ENCODE peak calls at places on chromosomes 2 and 18, in seven cellular contexts. J, R, A, S, I, U and L are unnamed samples.
A peak's percentile ranks its signal among the peaks of the same experiment; 100 is the strongest.

GRCh38 chr2:109268916-109269315 is 139.9 kb downstream of the SH3RF3 start:
- DNase-seq in A (no peak), U (no peak), S (no peak), I (no peak), R (no peak), J (no peak), L (no peak)

GRCh38 chr18:65601775-65602174 is 149.0 kb upstream of the CDH7 start:
- DNase-seq in I (no peak), J (no peak), U (no peak), S (no peak), A (no peak), R (no peak), L (no peak)

GRCh38 chr2:200795044-200795443 is 16.7 kb upstream of the BZW1 start:
- DNase-seq in R (no peak), S (peak; percentile 49), U (peak; percentile 25), A (no peak), J (no peak), I (no peak), L (no peak)

GRCh38 chr2:27123302-27124150 is at the start of gene ABHD1:
- DNase-seq in A (no peak), J (no peak), S (peak; percentile 91), I (no peak), U (peak; percentile 59), R (peak; percentile 94), L (peak; percentile 39)

GRCh38 chr2:158586491-158586890 is 129.7 kb downstream of the PKP4 start:
- DNase-seq in I (no peak), J (no peak), A (no peak), S (no peak), R (no peak), U (peak; percentile 79), L (no peak)

GRCh38 chr2:214126135-214126534 is 284.7 kb upstream of the VWC2L start:
- DNase-seq in R (no peak), A (peak; percentile 34), I (no peak), J (no peak), U (no peak), S (no peak), L (no peak)

GRCh38 chr18:29305516-29305915 is 1128.6 kb upstream of the CDH2 start:
- DNase-seq in R (no peak), S (no peak), J (no peak), A (no peak), U (no peak), I (no peak), L (no peak)

GRCh38 chr18:74342416-74343043 is 26.9 kb downstream of the C18orf63 start:
- DNase-seq in S (no peak), R (peak; percentile 31), I (no peak), J (no peak), U (peak; percentile 58), A (peak; percentile 51), L (no peak)

GRCh38 chr2:24820598-24821432 is 27.6 kb downstream of the CENPO start:
- DNase-seq in U (no peak), I (no peak), S (no peak), J (no peak), A (no peak), R (peak; percentile 27), L (no peak)

GRCh38 chr18:48835745-48836191 is 115.0 kb downstream of the SMAD7 start:
- DNase-seq in J (no peak), U (no peak), A (no peak), R (no peak), I (no peak), S (no peak), L (no peak)

GRCh38 chr2:207937818-207938217 is 87.5 kb downstream of the PLEKHM3 start:
- DNase-seq in U (no peak), A (no peak), J (no peak), R (no peak), I (no peak), S (no peak), L (no peak)

GRCh38 chr2:97742381-97742847 is 29.0 kb downstream of the ZAP70 start:
- DNase-seq in I (no peak), A (no peak), J (no peak), R (no peak), U (no peak), S (no peak), L (no peak)

GRCh38 chr2:75801234-75801982 is 90.7 kb upstream of the GCFC2 start:
- DNase-seq in S (no peak), J (peak; percentile 56), A (no peak), U (no peak), R (no peak), I (no peak), L (no peak)

DNA sequence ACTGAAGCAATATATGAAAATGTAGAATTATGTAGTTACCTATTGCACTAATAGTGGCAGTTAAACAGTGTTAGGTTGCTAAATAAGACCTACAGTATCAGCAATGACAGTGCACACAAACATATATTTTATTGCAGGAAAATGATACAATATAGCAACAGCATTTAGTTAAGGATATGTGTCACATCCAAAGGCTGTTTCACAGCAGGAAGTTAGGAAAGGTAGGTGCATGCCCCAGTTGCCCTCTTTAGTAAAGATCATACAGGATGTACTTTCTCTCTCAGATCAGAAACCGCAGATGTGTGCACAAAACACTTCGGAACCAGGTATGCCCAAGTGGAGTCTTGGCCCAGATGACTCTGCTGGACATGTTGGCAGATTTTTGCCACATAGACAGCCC is 444.1 kb downstream of the XIRP2 start:
- DNase-seq in A (no peak), R (no peak), I (no peak), J (no peak), U (no peak), S (no peak), L (no peak)
- TF ChIP-seq JUND in A (no peak), R (no peak), I (no peak), J (no peak), U (no peak), S (no peak), L (no peak)

DNA sequence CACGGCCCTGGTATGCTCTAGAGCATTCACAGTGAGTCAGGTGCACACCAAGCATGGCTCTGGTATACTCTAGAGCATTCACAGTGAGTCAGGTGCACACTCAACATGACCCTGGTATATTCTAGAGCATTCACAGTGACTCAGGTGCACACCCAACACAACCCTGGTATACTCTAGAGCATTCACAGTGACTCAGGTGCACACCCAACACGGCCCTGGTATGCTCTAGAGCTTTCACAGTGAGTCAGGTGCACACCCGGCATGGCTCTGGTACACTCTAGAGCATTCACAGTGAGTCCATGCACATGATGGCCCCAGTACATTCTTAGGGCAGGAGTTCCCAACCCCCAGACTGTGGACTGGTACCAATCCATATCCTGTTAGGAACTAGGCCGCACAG is 158.1 kb downstream of the EIPR1 start:
- DNase-seq in J (no peak), R (no peak), U (no peak), A (no peak), I (no peak), S (no peak), L (no peak)
- TF ChIP-seq JUND in J (no peak), R (no peak), U (no peak), A (no peak), I (no peak), S (no peak), L (no peak)

GRCh38 chr2:135698838-135699237 is 42.8 kb upstream of the UBXN4 start:
- DNase-seq in S (no peak), A (no peak), I (no peak), U (no peak), J (no peak), R (no peak), L (no peak)

GRCh38 chr2:135703300-135703699 is 38.4 kb upstream of the UBXN4 start:
- DNase-seq in U (no peak), I (no peak), S (no peak), R (no peak), J (no peak), A (no peak), L (no peak)

DNA sequence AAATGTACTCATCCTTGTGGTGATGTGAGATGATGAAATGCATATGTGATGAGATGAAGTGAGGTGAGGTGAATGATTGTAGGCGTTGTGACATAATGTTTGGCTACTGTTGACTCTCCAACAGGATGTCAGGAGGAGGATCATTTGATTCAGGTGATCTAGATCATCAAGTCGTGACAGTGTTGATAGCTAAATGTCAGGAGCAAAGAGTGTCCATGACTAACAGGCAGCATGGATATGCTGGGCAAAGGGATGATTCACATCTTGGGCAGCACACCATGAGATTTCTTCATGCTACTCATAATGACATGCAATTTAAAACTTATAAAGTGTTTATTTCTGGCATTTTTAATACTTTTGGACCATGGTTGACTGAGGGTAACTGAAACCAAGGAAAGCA is 40.2 kb upstream of the UBXN4 start:
- DNase-seq in J (no peak), R (no peak), S (no peak), I (no peak), U (no peak), A (no peak), L (no peak)
- TF ChIP-seq JUND in J (no peak), R (no peak), S (no peak), I (no peak), U (no peak), A (no peak), L (no peak)

DNA sequence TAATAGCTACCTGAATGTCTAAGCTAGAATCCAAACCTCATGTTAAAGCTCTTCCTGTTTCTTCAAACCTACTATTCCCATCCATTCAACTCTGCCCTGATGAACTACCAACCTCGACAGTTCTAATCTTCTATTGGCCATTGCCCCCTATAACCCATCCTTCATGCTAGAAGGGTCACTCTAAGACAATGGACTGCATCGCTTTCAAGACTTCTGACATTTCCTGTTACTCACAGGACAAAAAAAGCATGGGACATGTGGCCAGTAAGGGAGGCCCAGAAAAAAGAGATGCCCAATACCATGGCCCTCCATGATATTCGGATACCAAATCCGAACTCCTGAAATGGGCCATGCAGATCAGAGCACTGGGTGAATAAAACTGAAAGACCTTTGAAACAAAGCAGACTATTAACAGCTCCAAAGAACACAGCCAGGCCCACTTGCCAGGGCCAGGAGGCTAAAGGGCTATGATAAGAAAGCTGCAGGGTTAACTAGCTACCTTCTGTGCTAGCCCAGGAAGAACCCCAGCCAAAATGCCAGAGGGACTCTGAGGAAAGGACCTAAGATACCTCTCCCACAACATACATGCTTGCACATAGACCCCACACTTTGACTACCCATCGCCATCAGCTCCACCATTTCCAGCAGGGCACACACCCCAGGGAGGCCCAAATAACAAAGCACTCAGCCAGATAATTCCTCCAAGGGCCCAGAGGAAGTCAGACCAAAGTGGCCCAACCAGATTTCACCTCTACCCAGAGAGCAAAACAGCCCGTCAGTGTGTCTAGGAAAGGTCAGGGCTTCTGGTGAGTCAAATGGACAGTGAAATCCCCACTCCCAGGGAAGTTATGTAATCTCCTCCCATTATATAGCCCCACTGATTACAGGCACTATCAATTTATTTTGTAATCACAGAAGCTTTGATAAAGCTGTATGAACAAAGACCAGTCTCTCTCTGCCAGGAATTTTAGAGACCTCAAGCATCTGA is 4.3 kb downstream of the B4GALT6 start:
- DNase-seq in A (no peak), I (no peak), S (no peak), U (no peak), J (no peak), R (no peak), L (no peak)
- TF ChIP-seq JUND in A (no peak), I (no peak), S (no peak), U (no peak), J (no peak), R (no peak), L (no peak)

DNA sequence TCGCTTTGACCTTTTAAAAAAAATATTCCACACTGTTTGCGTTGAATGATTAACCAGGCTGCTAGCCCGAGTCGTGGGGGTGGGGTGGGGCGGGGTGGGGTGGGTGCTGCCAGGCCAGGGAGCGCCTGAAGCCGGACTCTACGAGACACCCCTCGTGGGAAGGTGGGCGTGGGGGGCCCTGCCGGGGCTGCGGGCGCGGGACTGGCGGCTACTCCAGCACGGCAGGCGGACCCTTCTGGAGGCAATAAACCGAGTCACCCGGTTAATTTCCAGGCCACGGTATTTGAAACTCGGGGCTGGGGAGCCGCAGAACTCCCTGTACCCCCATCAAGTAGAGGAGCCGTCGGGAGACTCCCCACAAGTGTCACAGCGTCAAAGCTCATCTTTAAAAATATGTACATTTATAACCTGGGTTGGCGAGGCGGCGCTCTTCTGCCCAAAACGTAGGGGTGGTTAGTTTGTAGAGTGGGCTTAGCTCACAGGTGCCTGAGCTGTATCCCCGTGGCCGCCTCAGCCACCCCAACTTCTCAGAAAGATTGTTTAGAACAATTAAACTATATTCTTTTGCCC is 1.2 kb downstream of the B3GNT2 start:
- DNase-seq in I (no peak), J (no peak), U (peak; percentile 43), R (peak; percentile 68), A (no peak), S (peak; percentile 51), L (no peak)
- TF ChIP-seq JUND in I (no peak), J (no peak), U (no peak), R (no peak), A (no peak), S (no peak), L (no peak)